ENCODE peak calls at places on chromosomes 4 and X, in nine cellular contexts. One of them, this sample, is unnamed.

GRCh38 chr4:96205143-96205542 is 365.2 kb downstream of the PDHA2 start:
- DNase-seq in stimulated activated CD4-positive, alpha-beta T cell treated with anti-CD3 and anti-CD28 coated beads, Interleukin-2, amount 100 ng/mL, for 24 hours: no peak
- DNase-seq in posterior cingulate gyrus: no peak
- DNase-seq in thyroid gland: no peak
- DNase-seq in WERI-Rb-1: no peak
- DNase-seq in amniotic stem cell: no peak
- DNase-seq in activated effector memory CD4-positive, alpha-beta T cell treated with Interleukin-2 at 50 U/mL for 16 hours: no peak
- DNase-seq in NCI-H2107: no peak
- DNase-seq in HL-60: no peak
- DNase-seq in this sample: no peak

GRCh38 chrX:136138939-136139338 is 8.4 kb upstream of the FHL1 start:
- DNase-seq in stimulated activated CD4-positive, alpha-beta T cell treated with anti-CD3 and anti-CD28 coated beads, Interleukin-2, amount 100 ng/mL, for 24 hours: no peak
- DNase-seq in activated effector memory CD4-positive, alpha-beta T cell treated with Interleukin-2 at 50 U/mL for 16 hours: no peak
- DNase-seq in posterior cingulate gyrus: no peak
- DNase-seq in NCI-H2107: no peak
- DNase-seq in amniotic stem cell: no peak
- DNase-seq in thyroid gland: no peak
- DNase-seq in HL-60: no peak
- DNase-seq in WERI-Rb-1: no peak
- DNase-seq in this sample: no peak

GRCh38 chr4:109728385-109728784 is 1.5 kb downstream of the PLA2G12A start:
- DNase-seq in posterior cingulate gyrus: no peak
- DNase-seq in NCI-H2107: no peak
- DNase-seq in stimulated activated CD4-positive, alpha-beta T cell treated with anti-CD3 and anti-CD28 coated beads, Interleukin-2, amount 100 ng/mL, for 24 hours: no peak
- DNase-seq in WERI-Rb-1: no peak
- DNase-seq in activated effector memory CD4-positive, alpha-beta T cell treated with Interleukin-2 at 50 U/mL for 16 hours: no peak
- DNase-seq in HL-60: no peak
- DNase-seq in amniotic stem cell: no peak
- DNase-seq in thyroid gland: no peak
- DNase-seq in this sample: no peak

GRCh38 chr4:168384437-168385141 is 66.0 kb upstream of the DDX60 start:
- DNase-seq in posterior cingulate gyrus: no peak
- DNase-seq in activated effector memory CD4-positive, alpha-beta T cell treated with Interleukin-2 at 50 U/mL for 16 hours: no peak
- DNase-seq in HL-60: no peak
- DNase-seq in stimulated activated CD4-positive, alpha-beta T cell treated with anti-CD3 and anti-CD28 coated beads, Interleukin-2, amount 100 ng/mL, for 24 hours: no peak
- DNase-seq in WERI-Rb-1: no peak
- DNase-seq in NCI-H2107: no peak
- DNase-seq in amniotic stem cell: no peak
- DNase-seq in thyroid gland: no peak
- DNase-seq in this sample: no peak

GRCh38 chr4:184349283-184350039 is 124.9 kb downstream of the IRF2 start:
- DNase-seq in stimulated activated CD4-positive, alpha-beta T cell treated with anti-CD3 and anti-CD28 coated beads, Interleukin-2, amount 100 ng/mL, for 24 hours: no peak
- DNase-seq in amniotic stem cell: no peak
- DNase-seq in activated effector memory CD4-positive, alpha-beta T cell treated with Interleukin-2 at 50 U/mL for 16 hours: no peak
- DNase-seq in HL-60: peak; percentile 49
- DNase-seq in WERI-Rb-1: no peak
- DNase-seq in posterior cingulate gyrus: no peak
- DNase-seq in thyroid gland: no peak
- DNase-seq in NCI-H2107: no peak
- DNase-seq in this sample: no peak

GRCh38 chr4:108144451-108144850 is 24.3 kb downstream of the LEF1 start:
- DNase-seq in activated effector memory CD4-positive, alpha-beta T cell treated with Interleukin-2 at 50 U/mL for 16 hours: no peak
- DNase-seq in WERI-Rb-1: no peak
- DNase-seq in NCI-H2107: no peak
- DNase-seq in posterior cingulate gyrus: no peak
- DNase-seq in amniotic stem cell: no peak
- DNase-seq in thyroid gland: no peak
- DNase-seq in stimulated activated CD4-positive, alpha-beta T cell treated with anti-CD3 and anti-CD28 coated beads, Interleukin-2, amount 100 ng/mL, for 24 hours: peak; percentile 43
- DNase-seq in HL-60: no peak
- DNase-seq in this sample: no peak

GRCh38 chr4:101596786-101597185 is 193.7 kb upstream of the BANK1 start:
- DNase-seq in HL-60: no peak
- DNase-seq in posterior cingulate gyrus: no peak
- DNase-seq in WERI-Rb-1: no peak
- DNase-seq in NCI-H2107: no peak
- DNase-seq in activated effector memory CD4-positive, alpha-beta T cell treated with Interleukin-2 at 50 U/mL for 16 hours: no peak
- DNase-seq in thyroid gland: no peak
- DNase-seq in stimulated activated CD4-positive, alpha-beta T cell treated with anti-CD3 and anti-CD28 coated beads, Interleukin-2, amount 100 ng/mL, for 24 hours: no peak
- DNase-seq in amniotic stem cell: no peak
- DNase-seq in this sample: no peak

GRCh38 chr4:72340803-72341431 is 228.1 kb downstream of the ADAMTS3 start:
- DNase-seq in thyroid gland: no peak
- DNase-seq in amniotic stem cell: no peak
- DNase-seq in WERI-Rb-1: no peak
- DNase-seq in NCI-H2107: no peak
- DNase-seq in HL-60: no peak
- DNase-seq in activated effector memory CD4-positive, alpha-beta T cell treated with Interleukin-2 at 50 U/mL for 16 hours: no peak
- DNase-seq in posterior cingulate gyrus: no peak
- DNase-seq in stimulated activated CD4-positive, alpha-beta T cell treated with anti-CD3 and anti-CD28 coated beads, Interleukin-2, amount 100 ng/mL, for 24 hours: no peak
- DNase-seq in this sample: no peak

GRCh38 chr4:33073811-33074210 is 2353.6 kb downstream of the PCDH7 start:
- DNase-seq in HL-60: no peak
- DNase-seq in thyroid gland: no peak
- DNase-seq in NCI-H2107: no peak
- DNase-seq in posterior cingulate gyrus: no peak
- DNase-seq in amniotic stem cell: no peak
- DNase-seq in WERI-Rb-1: no peak
- DNase-seq in stimulated activated CD4-positive, alpha-beta T cell treated with anti-CD3 and anti-CD28 coated beads, Interleukin-2, amount 100 ng/mL, for 24 hours: no peak
- DNase-seq in activated effector memory CD4-positive, alpha-beta T cell treated with Interleukin-2 at 50 U/mL for 16 hours: no peak
- DNase-seq in this sample: no peak

GRCh38 chrX:153794897-153795816 is 689 bp downstream of the SSR4 start:
- DNase-seq in activated effector memory CD4-positive, alpha-beta T cell treated with Interleukin-2 at 50 U/mL for 16 hours: no peak
- DNase-seq in amniotic stem cell: no peak
- DNase-seq in WERI-Rb-1: no peak
- DNase-seq in HL-60: no peak
- DNase-seq in stimulated activated CD4-positive, alpha-beta T cell treated with anti-CD3 and anti-CD28 coated beads, Interleukin-2, amount 100 ng/mL, for 24 hours: peak; percentile 32
- DNase-seq in posterior cingulate gyrus: no peak
- DNase-seq in NCI-H2107: no peak
- DNase-seq in thyroid gland: no peak
- DNase-seq in this sample: no peak

This sample was measured in immature natural killer cell.